ENCODE peak calls at places on chromosomes 13 and 19, in nine cellular contexts. S is PC-3; H is CD4-positive, alpha-beta memory T cell; B is GM19239; V is anterior cingulate cortex; K is OCI-M1; G is stimulated activated CD4-positive, alpha-beta T cell treated with anti-CD3 and anti-CD28 coated beads, Interleukin-4, amount 100 ng/mL, for 1 hour; I is AG10803; A is H1. L is an unnamed sample.

GRCh38 chr13:27421101-27421881 is 3.1 kb upstream of the GTF3A start:
- DNase-seq in A (no peak), I (no peak), G (no peak), S (no peak), H (no peak), V (no peak), K (no peak), B (no peak), L (no peak)

GRCh38 chr19:35063940-35064818 is 22.7 kb downstream of the HPN start:
- DNase-seq in S (peak; percentile 75), A (no peak), B (no peak), K (peak; percentile 24), I (peak; percentile 70), G (peak; percentile 16), H (no peak), V (no peak), L (no peak)

GRCh38 chr19:10104665-10105221 is 1.4 kb upstream of the PPAN start:
- DNase-seq in H (peak; percentile 88), A (no peak), S (no peak), B (no peak), G (peak; percentile 44), I (no peak), K (peak; percentile 85), V (no peak), L (no peak)

GRCh38 chr13:20714563-20715339 is 11.3 kb downstream of the IL17D start:
- DNase-seq in K (no peak), H (no peak), B (no peak), A (no peak), I (peak; percentile 93), S (no peak), V (no peak), G (no peak), L (no peak)

GRCh38 chr13:99040536-99041141 is 62.8 kb upstream of the DOCK9 start:
- DNase-seq in B (no peak), G (no peak), I (no peak), V (no peak), K (no peak), H (no peak), S (peak; percentile 71), A (no peak), L (no peak)

GRCh38 chr13:46495647-46496046 is 57.3 kb upstream of the LRCH1 start:
- DNase-seq in G (no peak), I (peak; percentile 63), B (no peak), S (no peak), V (no peak), A (no peak), K (no peak), H (no peak), L (no peak)

GRCh38 chr19:7986321-7987083 is 18.9 kb downstream of the ELAVL1 start:
- DNase-seq in I (peak; percentile 61), G (no peak), A (no peak), K (no peak), B (no peak), V (no peak), S (peak; percentile 94), H (no peak), L (no peak)

GRCh38 chr19:20182232-20182785 is 15.3 kb downstream of the ZNF486 start:
- DNase-seq in S (no peak), H (no peak), G (no peak), B (no peak), K (no peak), A (no peak), V (no peak), I (no peak), L (no peak)

GRCh38 chr19:19223060-19223459 is 11.3 kb downstream of the NCAN start:
- DNase-seq in K (no peak), V (no peak), S (no peak), H (no peak), B (no peak), I (no peak), A (no peak), G (no peak), L (no peak)

GRCh38 chr13:72884111-72884510 is 102.2 kb downstream of the PIBF1 start:
- DNase-seq in G (no peak), H (no peak), K (no peak), A (no peak), V (no peak), S (no peak), B (no peak), I (no peak), L (no peak)

GRCh38 chr13:66994097-66994496 is 236.0 kb downstream of the PCDH9 start:
- DNase-seq in G (no peak), B (no peak), H (no peak), K (peak; percentile 93), A (peak; percentile 51), S (no peak), I (peak; percentile 60), V (peak; percentile 76), L (no peak)

GRCh38 chr13:94481966-94482365 is 2.5 kb upstream of the DCT start:
- DNase-seq in I (peak; percentile 66), H (no peak), B (no peak), K (no peak), V (no peak), S (peak; percentile 13), G (no peak), A (no peak), L (no peak)

GRCh38 chr19:30376272-30376671 is 4.1 kb downstream of the ZNF536 start:
- DNase-seq in I (no peak), S (no peak), K (no peak), A (no peak), V (no peak), G (no peak), H (no peak), B (no peak), L (no peak)

GRCh38 chr13:76828316-76828741 is 57.9 kb downstream of the KCTD12 start:
- DNase-seq in G (no peak), H (no peak), S (no peak), I (peak; percentile 23), K (no peak), V (no peak), B (no peak), A (no peak), L (no peak)

GRCh38 chr19:43755256-43755801 is 567 bp upstream of the SMG9 start:
- DNase-seq in H (peak; percentile 75), I (peak; percentile 61), K (peak; percentile 95), V (peak; percentile 71), S (peak; percentile 69), G (peak; percentile 77), B (no peak), A (no peak), L (peak; percentile 71)

GRCh38 chr13:41050041-41050440 is 11.3 kb upstream of the WBP4 start:
- DNase-seq in K (no peak), I (no peak), G (no peak), H (no peak), V (no peak), A (no peak), S (no peak), B (no peak), L (no peak)

GRCh38 chr13:74187564-74187963 is 53.4 kb upstream of the KLF12 start:
- DNase-seq in S (peak; percentile 89), G (no peak), A (no peak), I (peak; percentile 21), V (no peak), H (no peak), B (no peak), K (no peak), L (no peak)

GRCh38 chr13:32426981-32427851 is 714 bp downstream of the N4BP2L1 start:
- DNase-seq in V (peak; percentile 58), S (no peak), H (peak; percentile 54), A (no peak), I (peak; percentile 17), K (peak; percentile 57), G (peak; percentile 61), B (peak; percentile 14), L (no peak)

GRCh38 chr13:110305001-110305400 is 2.0 kb downstream of the COL4A1 start:
- DNase-seq in H (no peak), S (no peak), K (no peak), G (no peak), V (no peak), I (no peak), A (no peak), B (no peak), L (no peak)

GRCh38 chr13:47175172-47175806 is 278.4 kb upstream of the HTR2A start:
- DNase-seq in V (no peak), B (no peak), K (peak; percentile 69), A (no peak), I (peak; percentile 86), H (no peak), S (peak; percentile 62), G (no peak), L (no peak)

GRCh38 chr19:3665681-3666544 is 34.4 kb downstream of the PIP5K1C start:
- DNase-seq in H (peak; percentile 73), I (peak; percentile 17), K (peak; percentile 40), S (peak; percentile 26), A (no peak), G (peak; percentile 78), B (peak; percentile 93), V (peak; percentile 46), L (no peak)

GRCh38 chr19:32363175-32363574 is 17.8 kb downstream of the ZNF507 start:
- DNase-seq in B (no peak), S (peak; percentile 58), V (no peak), I (peak; percentile 53), A (no peak), G (no peak), H (no peak), K (no peak), L (no peak)

GRCh38 chr19:42352216-42352892 is 26.9 kb downstream of the MEGF8 start:
- DNase-seq in A (no peak), G (no peak), K (no peak), H (no peak), V (peak; percentile 83), S (peak; percentile 1), I (peak; percentile 15), B (no peak), L (no peak)

GRCh38 chr19:33306191-33306590 is 3.9 kb upstream of the CEBPA start:
- DNase-seq in G (no peak), I (no peak), K (no peak), V (no peak), S (no peak), A (no peak), H (no peak), B (no peak), L (no peak)

GRCh38 chr19:854549-854948 is 2.4 kb downstream of the ELANE start:
- DNase-seq in B (no peak), A (no peak), H (no peak), V (no peak), G (no peak), S (no peak), K (no peak), I (no peak), L (no peak)

GRCh38 chr19:42282036-42282762 is 13.1 kb downstream of the CIC start:
- DNase-seq in B (no peak), I (no peak), A (no peak), H (no peak), V (no peak), S (no peak), K (peak; percentile 58), G (no peak), L (no peak)

GRCh38 chr19:34184880-34185491 is 12.7 kb downstream of the LSM14A start:
- DNase-seq in I (peak; percentile 74), S (no peak), B (no peak), V (no peak), K (no peak), H (no peak), A (no peak), G (no peak), L (no peak)